ENCODE peak calls at places on chromosomes 13 and 19, in four cellular contexts. One of them, this sample, is unnamed. For H3K4me1, the result is how much of the 10 kb centered on the place peaks cover.

GRCh38 chr19:54431255-54431838 is 16.1 kb downstream of the TTYH1 start:
- DNase-seq in A549: peak
- DNase-seq in neuronal stem cell: no peak
- DNase-seq in H1: no peak
- DNase-seq in this sample: no peak

GRCh38 chr13:80924596-80924995 is 583.7 kb upstream of the SPRY2 start:
- DNase-seq in H1: no peak
- DNase-seq in neuronal stem cell: no peak
- DNase-seq in A549: no peak
- DNase-seq in this sample: peak

GRCh38 chr13:39767791-39768564 is 112.5 kb downstream of the COG6 start:
- DNase-seq in H1: no peak
- DNase-seq in neuronal stem cell: no peak
- DNase-seq in A549: no peak
- DNase-seq in this sample: no peak

GRCh38 chr19:40192758-40193586 is 1.7 kb downstream of the MAP3K10 start:
- DNase-seq in neuronal stem cell: no peak
- DNase-seq in H1: no peak
- DNase-seq in A549: no peak
- DNase-seq in this sample: no peak

GRCh38 chr13:73535341-73535740 is 476.5 kb downstream of the KLF5 start:
- DNase-seq in neuronal stem cell: no peak
- DNase-seq in H1: no peak
- DNase-seq in A549: no peak
- DNase-seq in this sample: no peak

GRCh38 chr19:42172261-42172660 is 40.0 kb upstream of the POU2F2 start:
- DNase-seq in H1: no peak
- DNase-seq in neuronal stem cell: no peak
- DNase-seq in A549: no peak
- DNase-seq in this sample: no peak

GRCh38 chr19:14686411-14686810 is 3.4 kb upstream of the ZNF333 start:
- DNase-seq in H1: no peak
- DNase-seq in A549: peak
- DNase-seq in neuronal stem cell: no peak
- DNase-seq in this sample: peak

GRCh38 chr13:21637296-21637695 is 33.3 kb upstream of the MICU2 start:
- DNase-seq in neuronal stem cell: no peak
- DNase-seq in A549: peak
- DNase-seq in H1: no peak
- DNase-seq in this sample: no peak

GRCh38 chr13:33213024-33213795 is 72.3 kb downstream of the STARD13 start:
- DNase-seq in A549: no peak
- DNase-seq in H1: no peak
- DNase-seq in neuronal stem cell: no peak
- DNase-seq in this sample: no peak

GRCh38 chr13:95317037-95317989 is 16.1 kb upstream of the ABCC4 start:
- DNase-seq in A549: no peak
- DNase-seq in H1: no peak
- DNase-seq in neuronal stem cell: no peak
- DNase-seq in this sample: no peak

GRCh38 chr13:99083976-99084375 is 106.1 kb upstream of the DOCK9 start:
- DNase-seq in neuronal stem cell: no peak
- DNase-seq in H1: no peak
- DNase-seq in A549: no peak
- DNase-seq in this sample: no peak

GRCh38 chr19:49983645-49984229 is 22.8 kb upstream of the SIGLEC11 start:
- DNase-seq in A549: peak
- DNase-seq in H1: no peak
- DNase-seq in neuronal stem cell: peak
- DNase-seq in this sample: peak

GRCh38 chr13:112740502-112741131 is 50.8 kb downstream of the ATP11A start:
- DNase-seq in neuronal stem cell: no peak
- DNase-seq in A549: no peak
- DNase-seq in H1: no peak
- DNase-seq in this sample: peak

GRCh38 chr13:106867249-106867648 is 299.3 kb upstream of the ARGLU1 start:
- DNase-seq in A549: no peak
- DNase-seq in H1: no peak
- DNase-seq in neuronal stem cell: no peak
- DNase-seq in this sample: peak

GRCh38 chr19:52188822-52189744 is 769 bp upstream of the PPP2R1A start:
- DNase-seq in H1: peak
- DNase-seq in neuronal stem cell: no peak
- DNase-seq in A549: peak
- DNase-seq in this sample: no peak

GRCh38 chr19:35692010-35692409 is 12.3 kb upstream of the ZBTB32 start:
- DNase-seq in H1: no peak
- DNase-seq in A549: no peak
- DNase-seq in neuronal stem cell: no peak
- DNase-seq in this sample: no peak

GRCh38 chr13:49693877-49694276 is 2.6 kb upstream of the EBPL start:
- DNase-seq in H1: no peak
- DNase-seq in A549: no peak
- DNase-seq in neuronal stem cell: no peak
- DNase-seq in this sample: no peak

GRCh38 chr13:102286326-102286725 is 115.5 kb downstream of the FGF14 start:
- DNase-seq in neuronal stem cell: no peak
- DNase-seq in A549: peak
- DNase-seq in H1: no peak
- DNase-seq in this sample: no peak

GRCh38 chr13:54805743-54806142 is 1777.1 kb downstream of the OLFM4 start:
- DNase-seq in neuronal stem cell: no peak
- DNase-seq in A549: no peak
- DNase-seq in H1: no peak
- DNase-seq in this sample: no peak

GRCh38 chr19:42440357-42441046 is 2.2 kb downstream of the CXCL17 start:
- DNase-seq in neuronal stem cell: peak
- DNase-seq in A549: peak
- DNase-seq in H1: no peak
- DNase-seq in this sample: peak

GRCh38 chr13:51364404-51365008 is 25.0 kb downstream of the SERPINE3 start:
- DNase-seq in neuronal stem cell: no peak
- DNase-seq in A549: no peak
- DNase-seq in H1: no peak
- DNase-seq in this sample: peak

GRCh38 chr13:25980255-25980654 is 71.6 kb downstream of the SHISA2 start:
- DNase-seq in neuronal stem cell: no peak
- DNase-seq in H1: peak
- DNase-seq in A549: peak
- DNase-seq in this sample: peak

GRCh38 chr19:50507376-50507775 is 3.6 kb downstream of the JOSD2 start:
- DNase-seq in neuronal stem cell: no peak
- DNase-seq in A549: no peak
- DNase-seq in H1: no peak
- DNase-seq in this sample: no peak

GRCh38 chr19:34722353-34722752 is 11.7 kb upstream of the ZNF181 start:
- DNase-seq in A549: no peak
- DNase-seq in neuronal stem cell: no peak
- DNase-seq in H1: no peak
- DNase-seq in this sample: no peak

GRCh38 chr13:79775830-79776229 is 294.9 kb downstream of the NDFIP2 start:
- DNase-seq in A549: peak
- DNase-seq in H1: no peak
- DNase-seq in neuronal stem cell: peak
- DNase-seq in this sample: peak

GRCh38 chr19:3061214-3062161 is 807 bp downstream of the TLE5 start:
- DNase-seq in neuronal stem cell: no peak
- DNase-seq in A549: no peak
- DNase-seq in H1: no peak
- DNase-seq in this sample: no peak

GRCh38 chr13:58298556-58299135 is 667.1 kb downstream of the PCDH17 start:
- DNase-seq in neuronal stem cell: no peak
- DNase-seq in A549: no peak
- DNase-seq in H1: no peak
- DNase-seq in this sample: no peak

GRCh38 chr13:76656056-76656455 is 230.1 kb downstream of the KCTD12 start:
- DNase-seq in A549: no peak
- DNase-seq in H1: no peak
- DNase-seq in neuronal stem cell: no peak
- DNase-seq in this sample: peak

GRCh38 chr19:53088091-53088490 is 15.1 kb downstream of the ZNF160 start:
- DNase-seq in A549: no peak
- DNase-seq in neuronal stem cell: no peak
- DNase-seq in H1: no peak
- DNase-seq in this sample: peak

DNA sequence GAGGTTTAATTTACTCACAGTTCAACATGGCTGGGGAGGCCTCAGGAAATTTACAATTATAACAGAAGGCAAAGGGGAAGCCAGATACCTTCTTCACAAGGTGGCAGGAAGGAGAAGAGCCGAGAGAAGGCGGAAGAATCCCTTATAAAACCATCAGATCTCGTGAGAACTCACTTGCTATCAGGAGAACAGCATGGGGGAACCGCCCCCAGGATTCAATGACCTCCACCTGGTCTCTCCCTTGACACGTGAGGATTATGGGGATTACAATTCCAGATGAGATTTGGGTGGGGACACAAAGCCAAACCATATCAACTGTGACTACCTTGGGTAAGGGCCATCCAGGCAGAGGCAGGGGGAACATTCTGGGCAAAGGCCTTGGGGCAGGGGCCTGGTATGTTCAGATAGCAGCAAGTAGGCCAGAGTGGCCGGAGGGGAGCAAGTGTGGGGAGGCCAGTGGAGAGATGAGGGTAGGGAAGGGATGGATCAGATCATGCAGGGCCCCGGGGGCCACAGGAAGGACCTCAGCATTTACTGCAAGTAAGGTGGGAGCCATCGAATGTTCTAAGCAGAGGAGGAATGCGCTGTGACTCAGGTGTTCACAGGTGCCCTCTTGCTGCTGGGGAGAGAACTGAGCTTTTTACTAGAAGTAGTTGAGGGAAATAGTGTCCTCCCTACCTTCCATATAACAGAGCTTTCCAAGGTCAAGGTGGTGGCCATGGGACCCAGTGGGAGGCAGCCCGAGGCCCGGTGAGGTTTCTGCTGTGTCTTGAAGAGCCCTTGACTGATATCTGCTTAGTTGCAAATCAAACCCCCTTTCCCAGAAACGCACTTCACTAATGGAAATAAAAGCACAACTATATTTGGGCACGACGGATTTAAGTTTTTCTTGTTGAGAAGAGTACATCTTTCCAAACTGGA is 18.0 kb downstream of the RAB3D start:
- DNase-seq in H1: no peak
- DNase-seq in neuronal stem cell: no peak
- DNase-seq in A549: no peak
- DNase-seq in this sample: no peak
- H3K4me1 ChIP-seq in H1: under half
- H3K4me1 ChIP-seq in neuronal stem cell: under half
- H3K4me1 ChIP-seq in A549: under half
- H3K4me1 ChIP-seq in this sample: under half

GRCh38 chr13:23378009-23378632 is 55.4 kb downstream of the SACS start:
- DNase-seq in A549: peak
- DNase-seq in H1: no peak
- DNase-seq in neuronal stem cell: no peak
- DNase-seq in this sample: peak
- H3K4me2 ChIP-seq in A549: peak
- H3K4me2 ChIP-seq in H1: no peak
- H3K4me2 ChIP-seq in neuronal stem cell: no peak
- H3K4me2 ChIP-seq in this sample: peak

DNA sequence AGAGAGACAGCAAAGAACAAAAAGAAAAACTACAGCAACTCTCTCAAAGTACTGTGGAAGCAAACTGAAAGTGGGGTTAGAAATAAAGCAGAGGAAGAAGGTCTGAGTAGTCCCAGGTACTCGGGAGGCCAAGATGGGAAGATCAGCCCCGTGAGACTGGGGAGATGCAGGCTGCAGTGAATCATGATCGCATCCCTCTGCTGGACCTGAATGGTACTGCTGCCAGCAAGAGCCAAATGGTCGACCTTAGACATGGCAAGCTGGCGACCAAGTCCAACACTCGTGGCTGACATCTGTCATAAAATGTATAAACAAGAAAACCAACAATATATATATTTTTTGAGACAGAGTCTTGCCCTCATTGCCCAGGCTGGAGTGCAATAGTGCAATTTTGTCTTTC is 33.7 kb upstream of the ZNF724 start:
- DNase-seq in neuronal stem cell: no peak
- DNase-seq in A549: peak
- DNase-seq in H1: peak
- DNase-seq in this sample: peak
- H3K4me1 ChIP-seq in neuronal stem cell: under half
- H3K4me1 ChIP-seq in A549: under half
- H3K4me1 ChIP-seq in H1: under half
- H3K4me1 ChIP-seq in this sample: under half

DNA sequence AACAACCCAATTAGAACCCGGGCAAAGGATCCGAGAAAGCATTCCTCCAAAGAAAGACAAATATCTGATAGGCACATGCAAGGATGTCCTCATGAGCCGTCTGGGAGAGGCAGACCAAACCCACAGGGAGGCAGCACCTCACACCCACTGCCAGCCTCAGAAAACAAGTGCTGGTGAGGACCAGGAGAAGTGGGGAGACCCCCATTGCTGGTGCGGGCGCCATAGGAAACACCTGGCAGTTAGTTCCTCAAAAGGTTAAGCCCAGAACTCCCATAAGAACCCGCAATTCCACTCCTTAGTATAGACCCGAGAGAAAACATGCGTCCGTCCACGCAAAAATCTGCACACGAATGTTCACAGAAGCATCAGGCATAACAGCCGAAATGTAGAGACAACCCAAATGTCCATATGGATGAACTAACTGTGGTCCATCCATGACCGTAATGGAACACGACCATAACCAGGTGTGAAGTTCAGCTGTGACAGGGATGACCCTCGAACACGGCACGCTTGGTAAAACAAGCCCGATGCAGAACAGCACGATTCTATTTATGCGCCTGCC is 7.9 kb downstream of the ZNF787 start:
- DNase-seq in neuronal stem cell: no peak
- DNase-seq in H1: no peak
- DNase-seq in A549: no peak
- DNase-seq in this sample: no peak
- H3K4me2 ChIP-seq in neuronal stem cell: no peak
- H3K4me2 ChIP-seq in H1: peak
- H3K4me2 ChIP-seq in A549: no peak
- H3K4me2 ChIP-seq in this sample: no peak

DNA sequence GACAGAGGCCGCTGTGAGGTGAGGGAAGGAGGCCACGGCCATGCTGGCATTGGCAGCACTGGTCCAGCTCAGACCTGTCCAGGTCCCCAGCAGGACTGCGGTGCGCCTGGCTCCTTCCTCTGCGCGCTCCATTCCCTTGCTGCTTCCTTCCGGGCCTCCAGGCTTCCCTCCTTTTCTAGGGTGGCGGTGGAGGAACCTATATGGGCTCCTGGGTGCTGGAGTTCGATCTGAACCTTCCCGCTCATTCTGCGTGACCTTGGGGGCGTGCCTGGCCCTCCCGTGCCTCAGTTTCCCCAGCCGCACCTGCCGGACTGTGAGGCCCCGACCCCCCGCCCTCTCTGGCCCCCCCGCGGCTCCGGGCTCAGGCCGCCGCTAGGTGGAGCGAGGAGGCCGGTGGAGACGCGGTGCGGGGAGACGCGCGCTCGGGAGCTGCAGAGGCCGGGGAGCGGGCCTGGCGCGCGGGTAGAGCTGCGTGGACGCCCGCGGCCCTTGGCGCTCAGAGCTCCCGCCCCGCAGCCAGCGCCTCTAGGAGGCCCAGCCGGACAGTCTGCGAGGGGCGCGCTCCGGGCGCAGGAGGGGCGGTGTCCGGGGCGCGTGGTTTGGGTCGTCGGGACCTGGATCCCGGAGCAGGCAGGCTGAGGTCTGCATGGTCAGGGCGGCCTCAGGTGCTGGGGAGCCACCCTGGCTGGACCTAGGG is 29.9 kb downstream of the EFNA2 start:
- DNase-seq in H1: no peak
- DNase-seq in neuronal stem cell: no peak
- DNase-seq in A549: peak
- DNase-seq in this sample: peak
- H3K4me1 ChIP-seq in H1: under half
- H3K4me1 ChIP-seq in neuronal stem cell: under half
- H3K4me1 ChIP-seq in A549: under half
- H3K4me1 ChIP-seq in this sample: under half